ENCODE peak calls at places on chromosomes 3 and 15, in five cellular contexts. D is hepatocyte, Q is stomach, R is left ventricle myocardium inferior, F is A172. Y is an unnamed sample.
A peak's percentile ranks its signal among the peaks of the same experiment; 100 is the strongest.

GRCh38 chr15:27648359-27648758 is 450.8 kb downstream of the OCA2 start:
- DNase-seq in D (no peak), Q (no peak), R (no peak), F (no peak), Y (no peak)

GRCh38 chr3:51673181-51673801 is 2.2 kb downstream of the TEX264 start:
- DNase-seq in D (no peak), Q (peak; percentile 19), R (peak; percentile 3), F (no peak), Y (no peak)

GRCh38 chr3:121430816-121431215 is 115.0 kb downstream of the POLQ start:
- DNase-seq in D (no peak), Q (no peak), R (no peak), F (no peak), Y (no peak)

GRCh38 chr3:45778761-45779201 is 17.6 kb downstream of the SLC6A20 start:
- DNase-seq in D (no peak), Q (peak; percentile 17), R (no peak), F (no peak), Y (no peak)

GRCh38 chr3:46467562-46467961 is 2.9 kb upstream of the LTF start:
- DNase-seq in D (no peak), Q (no peak), R (no peak), F (no peak), Y (no peak)

GRCh38 chr15:70995383-70995965 is 102.8 kb downstream of the LRRC49 start:
- DNase-seq in D (no peak), Q (no peak), R (no peak), F (no peak), Y (no peak)

GRCh38 chr3:61442696-61443095 is 118.7 kb upstream of the PTPRG start:
- DNase-seq in D (no peak), Q (no peak), R (no peak), F (no peak), Y (no peak)

GRCh38 chr3:181726351-181727121 is 14.8 kb downstream of the SOX2 start:
- DNase-seq in D (peak; percentile 48), Q (peak; percentile 63), R (no peak), F (no peak), Y (no peak)

GRCh38 chr3:187838016-187838535 is 92.8 kb upstream of the BCL6 start:
- DNase-seq in D (no peak), Q (no peak), R (no peak), F (no peak), Y (no peak)

GRCh38 chr3:54045416-54045815 is 76.9 kb upstream of the CACNA2D3 start:
- DNase-seq in D (no peak), Q (no peak), R (no peak), F (no peak), Y (no peak)

GRCh38 chr15:40633178-40633577 is 39.1 kb downstream of the KNL1 start:
- DNase-seq in D (no peak), Q (no peak), R (no peak), F (peak; percentile 3), Y (no peak)

GRCh38 chr3:25945366-25945765 is 155.5 kb downstream of the OXSM start:
- DNase-seq in D (no peak), Q (no peak), R (no peak), F (no peak), Y (no peak)

Y was measured in body of pancreas.